ENCODE peak calls at places on chromosomes 3 and 15, in four cellular contexts. K is ovary, C is body of pancreas, B is Peyer's patch. S is an unnamed sample.
A peak's percentile ranks its signal among the peaks of the same experiment; 100 is the strongest.

GRCh38 chr3:156259896-156260788 is 139.8 kb downstream of the KCNAB1 start:
- DNase-seq in K (no peak), C (no peak), B (no peak), S (no peak)

GRCh38 chr3:44237665-44238064 is 4.0 kb upstream of the TOPAZ1 start:
- DNase-seq in K (no peak), C (no peak), B (no peak), S (no peak)

GRCh38 chr15:96068897-96069296 is 261.6 kb upstream of the NR2F2 start:
- DNase-seq in K (no peak), C (no peak), B (no peak), S (no peak)

GRCh38 chr3:134517796-134518195 is 31.9 kb downstream of the CEP63 start:
- DNase-seq in K (no peak), C (no peak), B (no peak), S (no peak)

GRCh38 chr15:97461212-97461611 is 499.3 kb upstream of the ARRDC4 start:
- DNase-seq in K (no peak), C (no peak), B (no peak), S (no peak)

GRCh38 chr3:55191911-55192787 is 264.3 kb upstream of the LRTM1 start:
- DNase-seq in K (no peak), C (no peak), B (no peak), S (no peak)

GRCh38 chr15:42937143-42937542 is 16.6 kb upstream of the TTBK2 start:
- DNase-seq in K (no peak), C (no peak), B (no peak), S (no peak)

GRCh38 chr3:10437995-10438901 is 67.1 kb downstream of the ATP2B2 start:
- DNase-seq in K (no peak), C (no peak), B (no peak), S (no peak)

GRCh38 chr3:170848294-170848917 is 21.6 kb downstream of the RPL22L1 start:
- DNase-seq in K (no peak), C (no peak), B (no peak), S (no peak)

DNA sequence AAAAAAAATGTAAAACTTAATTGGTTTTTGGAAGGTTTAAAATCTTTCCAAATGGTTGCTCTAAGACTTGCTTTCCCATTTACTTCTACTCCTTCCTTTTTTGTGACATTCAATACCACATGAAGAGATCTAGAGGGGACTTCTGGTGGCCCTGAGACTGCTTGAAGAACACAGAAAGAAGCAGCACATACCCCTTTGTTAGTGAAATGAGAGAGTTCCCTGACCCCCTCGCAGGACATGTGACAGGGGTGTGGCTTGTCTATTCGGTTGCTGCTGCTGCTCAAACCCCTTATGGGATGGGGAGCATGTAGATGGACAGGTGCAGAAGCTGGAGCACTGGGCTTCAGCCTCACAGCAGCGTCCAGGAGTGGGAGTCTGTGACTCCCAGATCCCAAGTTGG is 71.0 kb downstream of the ZMAT3 start:
- DNase-seq in K (no peak), C (no peak), B (no peak), S (no peak)
- TF ChIP-seq CTCF in K (no peak), C (no peak), B (no peak), S (no peak)

GRCh38 chr3:188360364-188360881 is 206.5 kb downstream of the LPP start:
- DNase-seq in K (no peak), C (no peak), B (no peak), S (no peak)

GRCh38 chr3:188361888-188362287 is 207.9 kb downstream of the LPP start:
- DNase-seq in K (no peak), C (no peak), B (no peak), S (no peak)

GRCh38 chr3:188362405-188362831 is 208.5 kb downstream of the LPP start:
- DNase-seq in K (no peak), C (peak; percentile 37), B (no peak), S (no peak)

GRCh38 chr3:188353409-188353808 is 199.5 kb downstream of the LPP start:
- DNase-seq in K (no peak), C (no peak), B (no peak), S (no peak)

GRCh38 chr3:188358787-188359493 is 205.0 kb downstream of the LPP start:
- DNase-seq in K (no peak), C (no peak), B (peak; percentile 60), S (no peak)
- H3K4me1 ChIP-seq in K (peaks cover 3% of the 10 kb centered on the region), C (peaks cover 9% of the 10 kb centered on the region), B (no peaks in the 10 kb centered on the region), S (peaks cover 12% of the 10 kb centered on the region)

DNA sequence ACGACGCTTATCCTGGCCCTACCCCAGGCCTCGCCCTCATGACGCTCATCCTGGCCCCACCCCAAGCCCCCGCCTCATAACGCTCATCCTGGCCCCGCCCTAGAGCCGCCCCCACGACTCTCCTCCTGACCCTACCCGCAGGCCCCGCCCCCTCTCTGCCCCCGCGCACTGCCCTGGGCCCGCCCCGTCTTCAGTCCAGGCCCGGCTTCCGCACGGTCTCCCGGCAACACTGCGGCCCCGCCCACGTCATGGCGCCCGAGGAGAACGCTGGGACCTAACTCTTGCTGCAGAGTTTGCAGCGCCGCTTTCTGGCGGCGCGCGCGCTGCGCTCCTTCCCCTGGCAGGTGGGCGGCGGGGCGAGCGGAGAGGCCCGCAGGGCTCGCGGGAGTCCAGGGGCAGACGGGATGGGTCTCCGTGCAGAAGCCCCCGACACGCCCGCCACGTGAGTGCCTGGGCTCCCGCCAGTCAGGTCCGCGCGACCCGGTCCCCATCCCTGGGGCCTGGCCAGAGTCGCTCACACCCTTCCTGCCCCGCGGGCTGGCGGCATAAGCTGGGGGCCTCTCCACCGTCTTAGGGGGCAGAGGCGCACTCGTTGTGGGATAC is 52.5 kb upstream of the ROPN1B start:
- DNase-seq in K (peak; percentile 99), C (no peak), B (no peak), S (no peak)
- TF ChIP-seq POLR2A in K (peak; percentile 12), C (peak; percentile 58), B (no peak), S (no peak)

GRCh38 chr15:88255109-88255495 is 1.4 kb downstream of the NTRK3 start:
- DNase-seq in K (no peak), C (no peak), B (no peak), S (no peak)

GRCh38 chr15:88258021-88258641 is 1.6 kb upstream of the NTRK3 start:
- DNase-seq in K (no peak), C (peak; percentile 8), B (no peak), S (peak; percentile 59)

GRCh38 chr15:88255496-88256171 is 905 bp downstream of the NTRK3 start:
- DNase-seq in K (peak; percentile 53), C (peak; percentile 7), B (no peak), S (peak; percentile 26)

GRCh38 chr15:88257311-88257901 is 867 bp upstream of the NTRK3 start:
- DNase-seq in K (no peak), C (no peak), B (no peak), S (no peak)

GRCh38 chr15:88256261-88257230 is at the start of gene NTRK3:
- DNase-seq in K (no peak), C (no peak), B (no peak), S (peak; percentile 83)
- TF ChIP-seq CTCF in K (no peak), C (no peak), B (no peak), S (no peak)

DNA sequence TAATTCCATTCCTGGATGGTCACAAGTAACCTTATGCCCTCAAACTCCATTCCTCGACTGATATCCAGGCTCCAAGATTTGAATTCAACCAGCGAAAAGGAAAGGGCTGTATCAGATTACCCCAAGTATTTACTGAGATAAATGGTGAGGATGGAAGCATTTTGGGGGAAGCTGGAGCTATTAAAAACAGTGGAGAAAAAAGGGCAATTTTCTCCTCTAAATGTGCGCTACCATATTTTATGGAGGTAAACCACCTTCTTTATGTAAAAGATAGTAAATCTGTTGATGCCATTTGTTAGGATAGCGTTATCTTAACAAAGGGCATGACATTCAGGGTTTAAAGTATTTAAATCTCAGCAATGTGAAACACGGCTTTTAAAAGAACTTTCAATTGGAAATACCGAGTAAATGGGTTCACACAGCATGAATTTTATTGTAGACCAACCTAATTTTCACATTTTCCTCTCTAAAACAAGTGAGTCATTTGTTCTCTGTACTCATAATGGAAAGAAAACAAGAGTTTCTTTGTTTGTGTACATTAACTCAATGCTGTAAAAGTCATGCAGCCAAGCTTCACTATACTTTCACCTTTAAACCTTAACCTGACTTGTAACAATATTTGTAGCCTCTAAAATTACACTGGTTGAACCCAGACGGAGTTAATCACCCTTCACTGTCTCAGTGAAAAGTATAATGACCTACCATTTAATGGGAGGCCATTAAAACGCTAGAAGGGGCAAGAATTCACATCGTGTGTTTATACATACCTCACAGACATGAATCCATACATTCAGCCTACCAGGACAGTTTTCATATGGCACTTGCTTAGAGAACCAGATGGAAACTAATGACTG is 773.4 kb downstream of the ROBO1 start:
- DNase-seq in K (no peak), C (no peak), B (no peak), S (no peak)
- H3K4me1 ChIP-seq in K (no peaks in the 10 kb centered on the region), C (no peaks in the 10 kb centered on the region), B (no peaks in the 10 kb centered on the region), S (no peaks in the 10 kb centered on the region)

GRCh38 chr3:51343918-51344687 is 41.0 kb upstream of the MANF start:
- DNase-seq in K (no peak), C (no peak), B (peak; percentile 45), S (peak; percentile 41)

GRCh38 chr3:51338632-51339031 is 46.5 kb upstream of the MANF start:
- DNase-seq in K (no peak), C (no peak), B (no peak), S (no peak)

GRCh38 chr3:51337666-51338065 is 47.4 kb upstream of the MANF start:
- DNase-seq in K (no peak), C (no peak), B (no peak), S (no peak)

GRCh38 chr3:51340989-51341636 is 44.0 kb upstream of the MANF start:
- DNase-seq in K (no peak), C (no peak), B (peak; percentile 4), S (no peak)

DNA sequence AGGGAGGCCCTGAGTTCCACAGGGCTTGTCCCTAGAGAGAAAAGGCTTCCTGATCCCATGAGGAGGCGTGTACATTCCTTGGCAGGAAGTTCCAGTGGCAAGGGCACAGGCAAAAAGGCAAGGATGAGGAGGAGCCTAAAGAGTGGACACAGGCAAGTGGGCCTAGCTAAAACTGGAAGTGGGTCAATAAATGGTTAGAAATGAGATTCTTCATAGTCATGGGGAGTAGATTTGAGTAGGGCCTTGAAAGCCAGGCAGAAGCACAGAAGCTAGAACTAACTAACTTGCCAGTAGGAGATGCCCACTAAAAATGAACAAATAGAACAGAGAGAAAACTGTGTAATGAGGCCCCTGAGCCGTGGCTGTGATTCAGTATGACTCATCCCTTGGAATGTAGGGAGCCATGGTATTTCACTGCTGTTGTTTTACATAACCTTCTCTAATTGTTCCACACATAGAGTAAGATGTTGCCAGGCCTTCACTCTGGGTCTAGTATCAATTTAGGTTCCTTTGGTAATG is 44.7 kb upstream of the MANF start:
- DNase-seq in K (peak; percentile 20), C (peak; percentile 22), B (peak; percentile 23), S (no peak)
- TF ChIP-seq POLR2A in K (no peak), C (no peak), B (no peak), S (no peak)

DNA sequence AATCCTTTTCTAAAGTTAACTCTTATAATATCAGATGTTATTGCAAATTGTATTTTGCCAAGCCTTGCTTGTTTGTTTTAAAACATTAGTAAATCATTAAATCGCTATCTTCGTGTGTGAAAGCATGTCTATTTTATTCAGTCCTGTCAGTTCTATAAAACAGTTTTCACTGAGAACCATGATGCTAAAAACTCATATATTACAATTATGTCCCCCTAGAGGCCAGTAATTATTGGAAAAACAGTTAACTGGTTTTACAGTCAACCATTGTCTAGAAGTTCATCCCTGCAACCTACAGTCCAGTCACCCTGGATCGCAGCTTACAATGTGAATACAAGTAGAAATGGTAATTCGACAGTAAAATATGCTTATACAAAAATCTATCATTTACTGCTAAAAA is 311.5 kb upstream of the ROBO2 start:
- DNase-seq in K (no peak), C (no peak), B (no peak), S (no peak)
- TF ChIP-seq CTCF in K (no peak), C (no peak), B (no peak), S (no peak)